ENCODE peak calls at places on chromosomes 12 and 14, in six cellular contexts. Z is CD4-positive, alpha-beta T cell; Q is GM06990; M is AG10803; A is left ventricle myocardium inferior; E is B cell. N is an unnamed sample.

GRCh38 chr12:39070775-39071174 is 165.4 kb upstream of the CPNE8 start:
- DNase-seq in Z (no peak), Q (no peak), M (no peak), A (no peak), E (no peak), N (no peak)

GRCh38 chr12:124391340-124392261 is 96.7 kb downstream of the RFLNA start:
- DNase-seq in Z (peak), Q (peak), M (peak), A (peak), E (peak), N (no peak)

GRCh38 chr12:114045333-114045732 is 79.2 kb upstream of the RBM19 start:
- DNase-seq in Z (no peak), Q (no peak), M (peak), A (no peak), E (no peak), N (peak)

GRCh38 chr12:76020281-76020680 is 11.3 kb downstream of the PHLDA1 start:
- DNase-seq in Z (peak), Q (no peak), M (peak), A (no peak), E (no peak), N (peak)

GRCh38 chr14:25607095-25607657 is 557.2 kb upstream of the STXBP6 start:
- DNase-seq in Z (no peak), Q (no peak), M (no peak), A (no peak), E (no peak), N (no peak)

GRCh38 chr12:55940065-55940732 is 9.2 kb downstream of the DGKA start:
- DNase-seq in Z (peak), Q (peak), M (peak), A (peak), E (peak), N (peak)

GRCh38 chr12:48109424-48109823 is 3.5 kb upstream of the SENP1 start:
- DNase-seq in Z (no peak), Q (no peak), M (no peak), A (no peak), E (no peak), N (no peak)

GRCh38 chr12:52200783-52201519 is 9.1 kb upstream of the KRT80 start:
- DNase-seq in Z (no peak), Q (no peak), M (no peak), A (peak), E (no peak), N (no peak)

GRCh38 chr12:14264316-14264715 is 101.2 kb upstream of the ATF7IP start:
- DNase-seq in Z (no peak), Q (no peak), M (no peak), A (no peak), E (no peak), N (peak)

GRCh38 chr14:102445066-102445465 is 64.5 kb downstream of the ANKRD9 start:
- DNase-seq in Z (no peak), Q (no peak), M (no peak), A (no peak), E (no peak), N (no peak)

GRCh38 chr12:107903377-107904061 is 129.0 kb downstream of the ASCL4 start:
- DNase-seq in Z (no peak), Q (peak), M (no peak), A (peak), E (peak), N (no peak)

GRCh38 chr12:69210661-69211060 is 28.7 kb upstream of the CPSF6 start:
- DNase-seq in Z (no peak), Q (no peak), M (no peak), A (no peak), E (no peak), N (no peak)

GRCh38 chr12:69099201-69099837 is 140.1 kb upstream of the CPSF6 start:
- DNase-seq in Z (no peak), Q (no peak), M (no peak), A (no peak), E (no peak), N (no peak)

GRCh38 chr14:20002319-20002718 is 356 bp downstream of the OR4Q2 start:
- DNase-seq in Z (no peak), Q (no peak), M (no peak), A (no peak), E (no peak), N (no peak)

GRCh38 chr12:40010899-40011774 is 94.7 kb downstream of the SLC2A13 start:
- DNase-seq in Z (no peak), Q (no peak), M (peak), A (no peak), E (peak), N (peak)

GRCh38 chr12:105212431-105212830 is 23.5 kb downstream of the APPL2 start:
- DNase-seq in Z (no peak), Q (no peak), M (peak), A (no peak), E (no peak), N (peak)

GRCh38 chr14:74500417-74501134 is 7.0 kb downstream of the ISCA2 start:
- DNase-seq in Z (no peak), Q (no peak), M (no peak), A (no peak), E (no peak), N (no peak)

GRCh38 chr14:70052990-70053389 is 135.8 kb downstream of the SLC8A3 start:
- DNase-seq in Z (no peak), Q (no peak), M (peak), A (no peak), E (no peak), N (no peak)

GRCh38 chr12:102299731-102300130 is 102.1 kb upstream of the PMCH start:
- DNase-seq in Z (no peak), Q (no peak), M (peak), A (no peak), E (no peak), N (peak)

GRCh38 chr12:42741771-42742510 is 152.4 kb upstream of the PRICKLE1 start:
- DNase-seq in Z (no peak), Q (no peak), M (peak), A (no peak), E (no peak), N (peak)

GRCh38 chr14:64748995-64749714 is 44.9 kb downstream of the PLEKHG3 start:
- DNase-seq in Z (no peak), Q (no peak), M (no peak), A (no peak), E (no peak), N (no peak)

GRCh38 chr12:132084681-132085635 is 59.2 kb downstream of the DDX51 start:
- DNase-seq in Z (no peak), Q (peak), M (peak), A (peak), E (peak), N (peak)

GRCh38 chr12:7090222-7090998 is 1.8 kb downstream of the C1R start:
- DNase-seq in Z (no peak), Q (no peak), M (peak), A (peak), E (no peak), N (no peak)

GRCh38 chr14:106141242-106142220 is 615.1 kb downstream of the TMEM121 start:
- DNase-seq in Z (no peak), Q (peak), M (no peak), A (no peak), E (no peak), N (no peak)

GRCh38 chr12:103279444-103279843 is 216.3 kb downstream of the C12orf42 start:
- DNase-seq in Z (no peak), Q (peak), M (no peak), A (no peak), E (no peak), N (no peak)

GRCh38 chr12:94954029-94954685 is 49.3 kb downstream of the NDUFA12 start:
- DNase-seq in Z (no peak), Q (no peak), M (no peak), A (no peak), E (no peak), N (peak)
- TF ChIP-seq CTCF in Z (no peak), Q (no peak), M (no peak), A (no peak), E (no peak), N (no peak)

GRCh38 chr12:33427071-33427470 is 12.5 kb downstream of the SYT10 start:
- DNase-seq in Z (no peak), Q (no peak), M (no peak), A (no peak), E (no peak), N (no peak)
- TF ChIP-seq CTCF in Z (no peak), Q (no peak), M (no peak), A (no peak), E (no peak), N (no peak)

DNA sequence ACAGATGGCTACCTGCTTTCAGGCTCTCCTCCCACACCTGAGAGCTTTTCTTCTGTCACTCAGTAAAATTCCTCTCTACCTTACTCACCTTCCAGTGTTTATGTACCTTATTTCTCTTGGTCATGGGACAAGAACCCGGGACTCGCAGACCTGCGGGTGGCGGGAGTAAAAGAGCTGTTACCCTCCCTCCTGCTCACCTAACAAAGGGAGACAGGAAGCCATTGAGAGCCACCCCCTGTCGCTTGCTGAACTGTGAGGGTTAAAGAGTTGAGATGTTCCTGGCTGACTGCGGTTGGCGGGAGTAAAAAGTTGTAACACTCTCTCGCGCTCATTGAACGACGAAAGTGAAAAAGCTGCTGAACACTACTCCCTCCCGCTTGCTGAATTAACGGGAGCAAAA is 1935.1 kb upstream of the FLRT2 start:
- DNase-seq in Z (no peak), Q (no peak), M (no peak), A (no peak), E (no peak), N (no peak)
- TF ChIP-seq CTCF in Z (no peak), Q (no peak), M (no peak), A (no peak), E (no peak), N (no peak)

GRCh38 chr14:36905272-36906046 is 243.8 kb downstream of the PAX9 start:
- DNase-seq in Z (no peak), Q (no peak), M (no peak), A (no peak), E (no peak), N (no peak)

DNA sequence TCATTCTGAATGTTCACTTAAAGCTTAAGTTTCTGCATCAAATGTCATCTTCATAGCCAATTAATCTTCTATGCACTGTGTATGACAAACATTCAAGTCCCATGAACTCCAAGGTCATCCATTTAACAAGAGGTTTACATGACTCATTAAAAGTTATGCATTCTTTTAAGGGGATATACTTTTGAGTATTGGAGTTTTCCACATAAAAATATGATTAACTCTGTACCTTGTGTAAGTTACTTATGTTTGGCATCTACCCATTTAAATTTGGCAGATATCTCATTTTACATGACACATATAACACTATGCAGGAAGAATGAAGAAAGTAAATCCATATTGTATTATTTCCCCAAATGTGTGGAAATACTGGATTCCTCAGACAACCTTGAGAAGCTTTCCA is 240.2 kb downstream of the PAX9 start:
- DNase-seq in Z (no peak), Q (no peak), M (peak), A (no peak), E (no peak), N (no peak)
- TF ChIP-seq CTCF in Z (no peak), Q (no peak), M (no peak), A (no peak), E (no peak), N (no peak)

N was measured in HFFc6.